ENCODE peak calls at places on chromosomes 11 and 22, in five cellular contexts. K, Y, T, W and Q are unnamed samples.

GRCh38 chr11:131423715-131424114 is 53.3 kb downstream of the NTM start:
- DNase-seq in Y (no peak), T (no peak), K (no peak), W (peak; percentile 4), Q (no peak)

GRCh38 chr11:19868281-19868821 is 155.7 kb downstream of the NAV2 start:
- DNase-seq in W (no peak), T (peak; percentile 64), K (peak; percentile 21), Y (no peak), Q (peak; percentile 81)

GRCh38 chr11:108364159-108364558 is 103.2 kb downstream of the C11orf65 start:
- DNase-seq in W (no peak), T (no peak), K (peak; percentile 8), Y (no peak), Q (no peak)

GRCh38 chr11:27282806-27283205 is 80.2 kb downstream of the CCDC34 start:
- DNase-seq in T (peak; percentile 74), K (no peak), Y (no peak), W (no peak), Q (no peak)

GRCh38 chr22:30459206-30460052 is 12.4 kb downstream of the SEC14L3 start:
- DNase-seq in Y (no peak), K (no peak), W (no peak), T (peak; percentile 82), Q (no peak)

GRCh38 chr11:113572349-113572748 is 97.2 kb upstream of the DRD2 start:
- DNase-seq in Y (no peak), W (no peak), K (no peak), T (no peak), Q (no peak)

GRCh38 chr11:7749456-7749855 is 43.2 kb upstream of the OVCH2 start:
- DNase-seq in T (no peak), W (no peak), Y (no peak), K (no peak), Q (no peak)

GRCh38 chr11:109026891-109027489 is 362.1 kb downstream of the DDX10 start:
- DNase-seq in K (no peak), T (no peak), W (no peak), Y (no peak), Q (no peak)

GRCh38 chr11:67293090-67293489 is 4.0 kb downstream of the ANKRD13D start:
- DNase-seq in W (no peak), T (no peak), Y (no peak), K (no peak), Q (no peak)

GRCh38 chr11:68099474-68100405 is 21.4 kb downstream of the CHKA start:
- DNase-seq in K (no peak), T (peak; percentile 59), Y (no peak), W (no peak), Q (no peak)

GRCh38 chr22:38467904-38468760 is at the start of gene KDELR3:
- DNase-seq in W (peak; percentile 40), Y (no peak), T (peak; percentile 74), K (peak; percentile 30), Q (no peak)

GRCh38 chr22:30224161-30224857 is 22.2 kb downstream of the LIF start:
- DNase-seq in Y (no peak), W (peak; percentile 85), K (no peak), T (no peak), Q (no peak)

GRCh38 chr11:47071871-47072270 is 104.8 kb downstream of the ARFGAP2 start:
- DNase-seq in W (no peak), T (peak; percentile 60), Y (no peak), K (no peak), Q (no peak)

GRCh38 chr11:59180168-59180567 is 8.2 kb downstream of the DTX4 start:
- DNase-seq in Y (no peak), T (no peak), W (no peak), K (no peak), Q (no peak)

GRCh38 chr11:1469911-1470680 is 16.5 kb downstream of the MOB2 start:
- DNase-seq in Y (no peak), W (no peak), K (no peak), T (no peak), Q (no peak)

GRCh38 chr11:64878223-64878493 is 263 bp downstream of the EHD1 start:
- DNase-seq in K (no peak), W (no peak), T (no peak), Y (peak; percentile 39), Q (no peak)

GRCh38 chr22:41367680-41368542 is 13.8 kb upstream of the TEF start:
- DNase-seq in W (no peak), K (no peak), T (no peak), Y (peak; percentile 55), Q (peak; percentile 34)

GRCh38 chr11:134634897-134635831 is 223.1 kb upstream of the B3GAT1 start:
- DNase-seq in K (no peak), T (peak; percentile 67), W (no peak), Y (no peak), Q (no peak)

GRCh38 chr11:72522186-72522585 is 87.9 kb upstream of the CLPB start:
- DNase-seq in T (no peak), K (no peak), W (no peak), Y (no peak), Q (no peak)

GRCh38 chr11:93905384-93905783 is 55.0 kb upstream of the VSTM5 start:
- DNase-seq in K (peak; percentile 20), W (no peak), T (no peak), Y (no peak), Q (peak; percentile 77)

GRCh38 chr11:62452839-62453468 is 34.1 kb downstream of the SCGB1A1 start:
- DNase-seq in Y (no peak), T (no peak), K (no peak), W (no peak), Q (no peak)

GRCh38 chr11:27174672-27175210 is 134.1 kb downstream of the BBOX1 start:
- DNase-seq in W (no peak), T (no peak), K (no peak), Y (no peak), Q (no peak)

GRCh38 chr11:6328321-6328720 is 8.0 kb upstream of the CAVIN3 start:
- DNase-seq in T (no peak), Y (no peak), K (no peak), W (no peak), Q (no peak)

GRCh38 chr22:44292007-44292370 is 20.8 kb downstream of the SHISAL1 start:
- DNase-seq in T (peak; percentile 89), W (no peak), Y (no peak), K (no peak), Q (no peak)